ENCODE peak calls at places on chromosomes 2 and 18, in ten cellular contexts. X is CD14-positive monocyte; L is activated naive CD4-positive, alpha-beta T cell treated with Interleukin-2 at 50 U/mL for 16 hours; U is T-helper 1 cell; I is activated T-helper 9 cell treated with anti-CD3 and anti-CD28 coated beads, Interleukin-2, amount 50 U/mL, for 16 hours; Q is LoVo; M is pancreas; W is A172; T is NCI-H774; P is NCI-H748 treated with DMSO at 0.1 percent for 48 hours. C is an unnamed sample.

GRCh38 chr2:241540766-241541561 is 17.6 kb upstream of the BOK start:
- DNase-seq in X (no peak), L (peak; percentile 50), U (peak; percentile 51), I (peak; percentile 57), Q (peak; percentile 36), M (peak; percentile 71), W (no peak), T (peak; percentile 44), P (peak; percentile 40), C (peak; percentile 55)

GRCh38 chr2:5690718-5691658 is 1.2 kb upstream of the SOX11 start:
- DNase-seq in X (no peak), L (no peak), U (no peak), I (no peak), Q (no peak), M (no peak), W (peak; percentile 82), T (no peak), P (no peak), C (no peak)

GRCh38 chr18:66077066-66077465 is 326.3 kb downstream of the CDH7 start:
- DNase-seq in X (no peak), L (no peak), U (no peak), I (no peak), Q (no peak), M (no peak), W (no peak), T (no peak), P (no peak), C (no peak)

GRCh38 chr18:5040476-5040875 is 156.6 kb downstream of the AKAIN1 start:
- DNase-seq in X (no peak), L (no peak), U (no peak), I (no peak), Q (no peak), M (no peak), W (no peak), T (no peak), P (no peak), C (no peak)

GRCh38 chr18:61687317-61687716 is 205.5 kb downstream of the RNF152 start:
- DNase-seq in X (no peak), L (no peak), U (no peak), I (no peak), Q (no peak), M (no peak), W (no peak), T (no peak), P (no peak), C (no peak)

GRCh38 chr18:55100817-55101457 is 141.7 kb upstream of the CCDC68 start:
- DNase-seq in X (no peak), L (no peak), U (no peak), I (no peak), Q (peak; percentile 89), M (no peak), W (peak; percentile 54), T (no peak), P (no peak), C (no peak)

GRCh38 chr2:134406311-134406710 is 152.4 kb downstream of the MGAT5 start:
- DNase-seq in X (no peak), L (no peak), U (no peak), I (no peak), Q (peak; percentile 61), M (no peak), W (no peak), T (no peak), P (no peak), C (no peak)

GRCh38 chr2:167640096-167640495 is 607.3 kb downstream of the STK39 start:
- DNase-seq in X (no peak), L (no peak), U (no peak), I (no peak), Q (no peak), M (no peak), W (no peak), T (no peak), P (no peak), C (no peak)

GRCh38 chr18:48947102-48947501 is 3.7 kb downstream of the SMAD7 start:
- DNase-seq in X (no peak), L (no peak), U (no peak), I (no peak), Q (no peak), M (no peak), W (no peak), T (no peak), P (no peak), C (no peak)

GRCh38 chr18:61750840-61751668 is 141.8 kb downstream of the RNF152 start:
- DNase-seq in X (no peak), L (no peak), U (no peak), I (no peak), Q (no peak), M (no peak), W (no peak), T (no peak), P (no peak), C (no peak)

C was measured in natural killer cell.